ENCODE peak calls at places on chromosomes 2 and 18, in eight cellular contexts. J, W, Q, Y, N, E, H and P are unnamed samples.
A peak's percentile ranks its signal among the peaks of the same experiment; 100 is the strongest.

GRCh38 chr2:101574622-101575021 is 99.7 kb upstream of the RFX8 start:
- DNase-seq in W (peak; percentile 66), N (no peak), Q (no peak), H (no peak), Y (no peak), E (no peak), J (no peak), P (no peak)

GRCh38 chr18:76922107-76922506 is 99.8 kb downstream of the ZNF236 start:
- DNase-seq in N (no peak), Y (peak; percentile 9), W (peak; percentile 38), E (peak; percentile 27), Q (no peak), J (peak; percentile 21), H (peak; percentile 57), P (no peak)

GRCh38 chr2:224126001-224126400 is 86.9 kb upstream of the SERPINE2 start:
- DNase-seq in J (no peak), Q (peak; percentile 32), N (no peak), H (no peak), E (peak; percentile 54), Y (no peak), W (no peak), P (peak; percentile 60)

GRCh38 chr2:57453929-57454328 is 592.7 kb upstream of the VRK2 start:
- DNase-seq in Q (no peak), E (no peak), Y (no peak), J (no peak), N (no peak), H (no peak), W (peak; percentile 32), P (no peak)

GRCh38 chr2:46225150-46225480 is 72.1 kb upstream of the EPAS1 start:
- DNase-seq in W (no peak), N (no peak), J (no peak), E (no peak), Q (no peak), Y (no peak), H (no peak), P (no peak)

GRCh38 chr2:189020179-189020578 is 46.0 kb downstream of the COL3A1 start:
- DNase-seq in H (no peak), Q (no peak), E (no peak), W (no peak), Y (no peak), N (no peak), J (no peak), P (no peak)

GRCh38 chr2:182870227-182870626 is 3.8 kb upstream of the FRZB start:
- DNase-seq in N (no peak), H (no peak), Y (no peak), Q (no peak), W (peak; percentile 38), E (no peak), J (peak; percentile 52), P (no peak)

GRCh38 chr2:168798076-168798887 is 4.2 kb upstream of the NOSTRIN start:
- DNase-seq in H (no peak), W (no peak), N (no peak), Y (no peak), J (no peak), Q (no peak), E (peak; percentile 39), P (no peak)

GRCh38 chr2:232541961-232542714 is 2.6 kb downstream of the CHRNG start:
- DNase-seq in E (no peak), Q (no peak), J (no peak), H (no peak), N (no peak), Y (no peak), W (no peak), P (no peak)

GRCh38 chr2:12131975-12132374 is 385.5 kb downstream of the LPIN1 start:
- DNase-seq in J (no peak), H (no peak), N (no peak), Y (no peak), W (peak; percentile 24), Q (no peak), E (no peak), P (no peak)

GRCh38 chr2:205034034-205034433 is 488.8 kb downstream of the PARD3B start:
- DNase-seq in N (no peak), Y (no peak), W (peak; percentile 22), J (no peak), H (no peak), E (no peak), Q (no peak), P (no peak)

GRCh38 chr2:116545611-116546010 is 1268.9 kb upstream of the DDX18 start:
- DNase-seq in W (no peak), Y (no peak), N (no peak), E (no peak), J (no peak), H (no peak), Q (no peak), P (no peak)

GRCh38 chr18:14747513-14748474 is at the start of gene ANKRD30B:
- DNase-seq in W (no peak), E (no peak), H (no peak), Q (peak; percentile 74), Y (no peak), N (no peak), J (no peak), P (no peak)

GRCh38 chr2:31246184-31246852 is 12.4 kb downstream of the EHD3 start:
- DNase-seq in J (no peak), Q (no peak), N (no peak), H (no peak), W (no peak), E (no peak), Y (no peak), P (no peak)

GRCh38 chr2:6929196-6929874 is 12.1 kb downstream of the RNF144A start:
- DNase-seq in Q (no peak), W (peak; percentile 18), H (no peak), E (no peak), J (no peak), N (peak; percentile 68), Y (no peak), P (no peak)

GRCh38 chr18:48265328-48265727 is 143.9 kb downstream of the ZBTB7C start:
- DNase-seq in W (no peak), H (no peak), J (no peak), Y (no peak), E (no peak), Q (no peak), N (no peak), P (no peak)

GRCh38 chr2:224333631-224334030 is 68.3 kb downstream of the FAM124B start:
- DNase-seq in N (no peak), W (no peak), E (no peak), J (no peak), H (no peak), Y (no peak), Q (no peak), P (no peak)

GRCh38 chr2:4549811-4550210 is 846.4 kb downstream of the DCDC2C start:
- DNase-seq in W (no peak), Q (no peak), E (no peak), Y (no peak), H (no peak), N (peak; percentile 66), J (no peak), P (no peak)
- H3K9me3 ChIP-seq in W (peaks cover 8% of the 10 kb centered on the region), Q (no peaks in the 10 kb centered on the region), E (no peaks in the 10 kb centered on the region), Y (no peaks in the 10 kb centered on the region), H (no peaks in the 10 kb centered on the region), N (no peaks in the 10 kb centered on the region), J (peaks cover 12% of the 10 kb centered on the region), P (peaks cover 2% of the 10 kb centered on the region)

GRCh38 chr2:64128943-64129391 is 15.3 kb downstream of the PELI1 start:
- DNase-seq in H (no peak), Y (no peak), Q (no peak), E (no peak), W (no peak), J (no peak), N (no peak), P (no peak)

GRCh38 chr2:64124571-64124970 is 19.6 kb downstream of the PELI1 start:
- DNase-seq in W (no peak), Y (no peak), J (no peak), N (no peak), E (no peak), H (no peak), Q (no peak), P (no peak)

GRCh38 chr2:64124168-64124567 is 20.1 kb downstream of the PELI1 start:
- DNase-seq in Q (no peak), J (no peak), E (no peak), H (no peak), W (no peak), Y (no peak), N (no peak), P (no peak)

GRCh38 chr2:64130333-64130732 is 13.9 kb downstream of the PELI1 start:
- DNase-seq in N (no peak), J (no peak), W (no peak), Q (no peak), E (no peak), H (no peak), Y (no peak), P (no peak)

GRCh38 chr2:64127119-64127518 is 17.1 kb downstream of the PELI1 start:
- DNase-seq in H (no peak), E (no peak), J (no peak), W (no peak), N (no peak), Q (no peak), Y (no peak), P (no peak)
- H3K27ac ChIP-seq in H (no peak overlapping the region), E (no peak overlapping the region), J (no peak overlapping the region), W (no peak overlapping the region), N (no peak overlapping the region), Q (no peak overlapping the region), Y (no peak overlapping the region), P (no peak overlapping the region)

GRCh38 chr2:95215018-95215612 is 7.8 kb downstream of the ZNF892 start:
- DNase-seq in Y (no peak), J (peak; percentile 13), Q (no peak), H (no peak), N (no peak), W (no peak), E (no peak), P (no peak)

GRCh38 chr2:95220449-95220848 is 13.1 kb downstream of the ZNF892 start:
- DNase-seq in W (no peak), N (no peak), H (no peak), E (no peak), Y (no peak), Q (no peak), J (no peak), P (no peak)
- H3K9me3 ChIP-seq in W (peaks cover 67% of the 10 kb centered on the region), N (peaks cover 4% of the 10 kb centered on the region), H (peaks cover 59% of the 10 kb centered on the region), E (peaks cover 6% of the 10 kb centered on the region), Y (peaks cover 42% of the 10 kb centered on the region), Q (peaks cover 95% of the 10 kb centered on the region), J (peaks cover 78% of the 10 kb centered on the region), P (peaks cover 24% of the 10 kb centered on the region)

GRCh38 chr2:25505630-25506029 is 163.9 kb upstream of the DNMT3A start:
- DNase-seq in J (no peak), W (peak; percentile 29), N (no peak), Q (no peak), Y (no peak), E (no peak), H (no peak), P (no peak)

GRCh38 chr2:25506226-25506625 is 164.5 kb upstream of the DNMT3A start:
- DNase-seq in J (no peak), W (no peak), Q (no peak), N (no peak), H (no peak), E (no peak), Y (no peak), P (no peak)

GRCh38 chr2:25499157-25499556 is 157.4 kb upstream of the DNMT3A start:
- DNase-seq in E (no peak), N (no peak), H (no peak), Q (no peak), W (no peak), J (no peak), Y (no peak), P (no peak)

DNA sequence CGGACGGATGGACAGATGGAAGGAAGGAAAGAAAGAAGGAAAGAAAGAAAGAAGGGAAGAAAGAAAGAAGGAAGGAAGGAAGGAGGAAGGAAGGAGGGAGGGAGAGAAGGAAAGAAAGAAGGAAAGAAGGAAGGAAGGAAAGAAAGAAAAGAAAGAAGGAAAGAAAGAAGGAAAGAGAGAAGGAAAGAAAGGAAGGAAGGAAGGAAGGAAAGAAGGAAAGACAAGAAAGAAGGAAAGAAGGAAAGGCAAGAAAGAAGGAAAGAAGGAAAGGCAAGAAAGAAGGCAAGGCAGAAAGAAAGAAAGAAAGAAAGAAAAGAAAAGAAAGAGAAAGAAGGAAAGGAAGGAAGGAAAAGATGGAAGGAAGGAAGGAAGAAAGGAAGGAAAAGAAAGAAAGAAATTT is 162.5 kb upstream of the DNMT3A start:
- DNase-seq in N (no peak), H (no peak), Y (no peak), J (no peak), E (no peak), Q (no peak), W (no peak), P (no peak)
- H3K27ac ChIP-seq in N (no peak overlapping the region), H (no peak overlapping the region), Y (no peak overlapping the region), J (no peak overlapping the region), E (no peak overlapping the region), Q (no peak overlapping the region), W (no peak overlapping the region), P (no peak overlapping the region)